ENCODE peak calls at places on chromosomes 5 and 9, in ten cellular contexts. P is keratinocyte; E is neural progenitor cell; H is PC-3; F is RPMI8226; B is fibroblast of mammary gland; N is activated CD8-positive, alpha-beta memory T cell treated with anti-CD3 and anti-CD28 coated beads for 48 hours; O is stimulated activated CD8-positive, alpha-beta memory T cell treated with anti-CD3 and anti-CD28 coated beads, Interleukin-7, amount 100 ng/mL, for 24 hours; R is astrocyte; T is stimulated activated CD4-positive, alpha-beta T cell treated with anti-CD3 and anti-CD28 coated beads, Interleukin-4, amount 100 ng/mL, for 24 hours. Z is an unnamed sample.

GRCh38 chr5:1322036-1322903 is 22.6 kb downstream of the CLPTM1L start:
- DNase-seq in R (no peak), T (no peak), F (no peak), O (no peak), E (no peak), P (no peak), H (no peak), N (no peak), B (no peak), Z (peak; percentile 2)

GRCh38 chr9:93594041-93594756 is 17.8 kb downstream of the PHF2 start:
- DNase-seq in O (no peak), F (no peak), R (no peak), P (no peak), B (no peak), H (no peak), T (no peak), N (no peak), E (no peak), Z (no peak)

GRCh38 chr5:180607861-180608571 is 16.7 kb upstream of the SCGB3A1 start:
- DNase-seq in P (no peak), H (no peak), N (no peak), R (no peak), T (peak; percentile 15), E (no peak), B (peak; percentile 7), F (peak; percentile 33), O (no peak), Z (no peak)

GRCh38 chr5:32421075-32421474 is 23.5 kb downstream of the ZFR start:
- DNase-seq in T (no peak), O (no peak), R (peak; percentile 12), N (no peak), H (no peak), E (no peak), B (no peak), F (peak; percentile 24), P (no peak), Z (no peak)

GRCh38 chr5:138952962-138953361 is 77.8 kb upstream of the LRRTM2 start:
- DNase-seq in T (no peak), E (no peak), N (no peak), P (no peak), F (peak; percentile 84), O (no peak), R (no peak), B (no peak), H (no peak), Z (no peak)

GRCh38 chr5:24325306-24325832 is 319.4 kb downstream of the CDH10 start:
- DNase-seq in R (no peak), H (no peak), E (no peak), O (no peak), F (no peak), P (no peak), N (no peak), T (no peak), B (no peak), Z (no peak)

GRCh38 chr5:8895599-8895998 is 650.3 kb downstream of the SEMA5A start:
- DNase-seq in R (no peak), E (no peak), F (no peak), T (no peak), N (no peak), P (no peak), B (no peak), H (peak; percentile 28), O (no peak), Z (no peak)

GRCh38 chr5:43389679-43390329 is 22.4 kb downstream of the CCL28 start:
- DNase-seq in B (peak; percentile 95), N (no peak), H (peak; percentile 96), E (peak; percentile 84), R (peak; percentile 76), F (peak; percentile 79), P (peak; percentile 69), O (peak; percentile 6), T (peak; percentile 62), Z (peak; percentile 25)

GRCh38 chr9:136769710-136770191 is 5.4 kb upstream of the LCN15 start:
- DNase-seq in F (no peak), R (no peak), O (no peak), N (no peak), H (peak; percentile 44), P (no peak), E (peak; percentile 87), B (no peak), T (peak; percentile 57), Z (no peak)

GRCh38 chr5:93604119-93604963 is 21.3 kb downstream of the NR2F1 start:
- DNase-seq in B (peak; percentile 52), P (no peak), E (peak; percentile 74), T (no peak), F (no peak), H (no peak), R (peak; percentile 72), O (no peak), N (no peak), Z (no peak)

GRCh38 chr5:7261049-7261448 is 134.9 kb upstream of the ADCY2 start:
- DNase-seq in T (no peak), P (peak; percentile 1), F (peak; percentile 36), O (no peak), N (no peak), B (peak; percentile 65), H (peak; percentile 76), R (peak; percentile 34), E (peak; percentile 93), Z (no peak)

GRCh38 chr9:94084314-94084713 is at the start of gene PTPDC1:
- DNase-seq in N (no peak), H (no peak), R (peak; percentile 66), F (no peak), E (peak; percentile 78), P (no peak), O (no peak), T (no peak), B (peak; percentile 75), Z (no peak)

GRCh38 chr5:178382689-178383276 is 150.2 kb upstream of the PHYKPL start:
- DNase-seq in H (no peak), P (no peak), R (no peak), O (no peak), B (no peak), N (no peak), T (no peak), F (peak; percentile 78), E (no peak), Z (no peak)

GRCh38 chr5:134422791-134423365 is 11.2 kb upstream of the CDKN2AIPNL start:
- DNase-seq in O (no peak), N (no peak), P (no peak), F (no peak), H (no peak), B (no peak), T (no peak), R (no peak), E (no peak), Z (no peak)

GRCh38 chr9:90141723-90142122 is 500.9 kb downstream of the DIRAS2 start:
- DNase-seq in R (no peak), E (peak; percentile 38), N (no peak), H (peak; percentile 31), F (peak; percentile 15), P (no peak), O (no peak), T (no peak), B (peak; percentile 29), Z (no peak)

GRCh38 chr5:1009359-1010180 is 968 bp downstream of the NKD2 start:
- DNase-seq in E (peak; percentile 37), P (no peak), R (no peak), T (no peak), F (peak; percentile 53), H (no peak), N (no peak), B (no peak), O (no peak), Z (no peak)

GRCh38 chr9:14455243-14455642 is 141.3 kb upstream of the NFIB start:
- DNase-seq in O (no peak), P (no peak), R (no peak), H (no peak), F (no peak), N (no peak), B (no peak), E (no peak), T (no peak), Z (no peak)

GRCh38 chr5:165795073-165795472 is 2289.7 kb downstream of the MAT2B start:
- DNase-seq in E (no peak), B (no peak), F (no peak), H (no peak), O (no peak), R (no peak), N (no peak), T (no peak), P (no peak), Z (no peak)

GRCh38 chr9:86766912-86767311 is 180.4 kb downstream of the GAS1 start:
- DNase-seq in P (peak; percentile 64), H (peak; percentile 66), E (peak; percentile 45), O (no peak), R (peak; percentile 97), B (peak; percentile 88), F (no peak), N (no peak), T (no peak), Z (no peak)

GRCh38 chr9:114059047-114059803 is 18.9 kb downstream of the AMBP start:
- DNase-seq in E (no peak), R (no peak), T (no peak), P (no peak), N (no peak), F (no peak), O (no peak), B (no peak), H (no peak), Z (no peak)

GRCh38 chr5:103487253-103487652 is 75.3 kb downstream of the NUDT12 start:
- DNase-seq in F (no peak), N (no peak), P (no peak), O (no peak), T (no peak), B (no peak), R (peak; percentile 51), H (no peak), E (no peak), Z (no peak)